ENCODE peak calls at places on chromosome 5, in five cellular contexts. One of them, this sample, is unnamed.

GRCh38 chr5:91171322-91171721 is 211.8 kb downstream of the ARRDC3 start:
- DNase-seq in mesendoderm: no peak
- DNase-seq in stimulated activated CD8-positive, alpha-beta memory T cell treated with anti-CD3 and anti-CD28 coated beads, Interleukin-4, amount 100 ng/mL, for 48 hours: no peak
- DNase-seq in K562: no peak
- DNase-seq in GM20000: no peak
- DNase-seq in this sample: no peak

GRCh38 chr5:142690641-142691040 is 4.8 kb upstream of the FGF1 start:
- DNase-seq in K562: no peak
- DNase-seq in stimulated activated CD8-positive, alpha-beta memory T cell treated with anti-CD3 and anti-CD28 coated beads, Interleukin-4, amount 100 ng/mL, for 48 hours: no peak
- DNase-seq in GM20000: no peak
- DNase-seq in mesendoderm: no peak
- DNase-seq in this sample: no peak

GRCh38 chr5:89471115-89471514 is 588.1 kb upstream of the MEF2C start:
- DNase-seq in mesendoderm: no peak
- DNase-seq in stimulated activated CD8-positive, alpha-beta memory T cell treated with anti-CD3 and anti-CD28 coated beads, Interleukin-4, amount 100 ng/mL, for 48 hours: no peak
- DNase-seq in GM20000: no peak
- DNase-seq in K562: no peak
- DNase-seq in this sample: no peak

GRCh38 chr5:89399553-89399952 is 516.6 kb upstream of the MEF2C start:
- DNase-seq in stimulated activated CD8-positive, alpha-beta memory T cell treated with anti-CD3 and anti-CD28 coated beads, Interleukin-4, amount 100 ng/mL, for 48 hours: no peak
- DNase-seq in GM20000: no peak
- DNase-seq in mesendoderm: no peak
- DNase-seq in K562: no peak
- DNase-seq in this sample: no peak

GRCh38 chr5:138843789-138844461 is 31.2 kb downstream of the LRRTM2 start:
- DNase-seq in stimulated activated CD8-positive, alpha-beta memory T cell treated with anti-CD3 and anti-CD28 coated beads, Interleukin-4, amount 100 ng/mL, for 48 hours: no peak
- DNase-seq in K562: no peak
- DNase-seq in GM20000: no peak
- DNase-seq in mesendoderm: no peak
- DNase-seq in this sample: no peak

GRCh38 chr5:118637947-118638670 is 350.2 kb downstream of the DTWD2 start:
- DNase-seq in stimulated activated CD8-positive, alpha-beta memory T cell treated with anti-CD3 and anti-CD28 coated beads, Interleukin-4, amount 100 ng/mL, for 48 hours: no peak
- DNase-seq in K562: no peak
- DNase-seq in GM20000: no peak
- DNase-seq in mesendoderm: no peak
- DNase-seq in this sample: no peak

GRCh38 chr5:71757590-71758543 is 38.8 kb downstream of the CARTPT start:
- DNase-seq in K562: peak
- DNase-seq in mesendoderm: peak
- DNase-seq in GM20000: peak
- DNase-seq in stimulated activated CD8-positive, alpha-beta memory T cell treated with anti-CD3 and anti-CD28 coated beads, Interleukin-4, amount 100 ng/mL, for 48 hours: peak
- DNase-seq in this sample: no peak

GRCh38 chr5:98330871-98331270 is 442.6 kb upstream of the RGMB start:
- DNase-seq in GM20000: no peak
- DNase-seq in stimulated activated CD8-positive, alpha-beta memory T cell treated with anti-CD3 and anti-CD28 coated beads, Interleukin-4, amount 100 ng/mL, for 48 hours: no peak
- DNase-seq in mesendoderm: no peak
- DNase-seq in K562: no peak
- DNase-seq in this sample: no peak

GRCh38 chr5:171835066-171835465 is 49.4 kb downstream of the SMIM23 start:
- DNase-seq in stimulated activated CD8-positive, alpha-beta memory T cell treated with anti-CD3 and anti-CD28 coated beads, Interleukin-4, amount 100 ng/mL, for 48 hours: no peak
- DNase-seq in mesendoderm: no peak
- DNase-seq in GM20000: no peak
- DNase-seq in K562: no peak
- DNase-seq in this sample: no peak

GRCh38 chr5:172758077-172758835 is 12.7 kb downstream of the DUSP1 start:
- DNase-seq in K562: peak
- DNase-seq in mesendoderm: peak
- DNase-seq in GM20000: no peak
- DNase-seq in stimulated activated CD8-positive, alpha-beta memory T cell treated with anti-CD3 and anti-CD28 coated beads, Interleukin-4, amount 100 ng/mL, for 48 hours: no peak
- DNase-seq in this sample: no peak

GRCh38 chr5:169970911-169971436 is 9.3 kb downstream of the INSYN2B start:
- DNase-seq in mesendoderm: peak
- DNase-seq in stimulated activated CD8-positive, alpha-beta memory T cell treated with anti-CD3 and anti-CD28 coated beads, Interleukin-4, amount 100 ng/mL, for 48 hours: no peak
- DNase-seq in K562: no peak
- DNase-seq in GM20000: no peak
- DNase-seq in this sample: no peak

GRCh38 chr5:133382661-133383579 is 229.4 kb downstream of the FSTL4 start:
- DNase-seq in stimulated activated CD8-positive, alpha-beta memory T cell treated with anti-CD3 and anti-CD28 coated beads, Interleukin-4, amount 100 ng/mL, for 48 hours: no peak
- DNase-seq in K562: no peak
- DNase-seq in mesendoderm: no peak
- DNase-seq in GM20000: no peak
- DNase-seq in this sample: no peak

GRCh38 chr5:171493646-171494393 is 74.4 kb downstream of the FGF18 start:
- DNase-seq in K562: no peak
- DNase-seq in GM20000: no peak
- DNase-seq in mesendoderm: no peak
- DNase-seq in stimulated activated CD8-positive, alpha-beta memory T cell treated with anti-CD3 and anti-CD28 coated beads, Interleukin-4, amount 100 ng/mL, for 48 hours: no peak
- DNase-seq in this sample: no peak

GRCh38 chr5:119360905-119361605 is 5.2 kb downstream of the TNFAIP8 start:
- DNase-seq in stimulated activated CD8-positive, alpha-beta memory T cell treated with anti-CD3 and anti-CD28 coated beads, Interleukin-4, amount 100 ng/mL, for 48 hours: no peak
- DNase-seq in mesendoderm: no peak
- DNase-seq in K562: no peak
- DNase-seq in GM20000: no peak
- DNase-seq in this sample: no peak

GRCh38 chr5:119028575-119028974 is 40.2 kb upstream of the DTWD2 start:
- DNase-seq in K562: no peak
- DNase-seq in stimulated activated CD8-positive, alpha-beta memory T cell treated with anti-CD3 and anti-CD28 coated beads, Interleukin-4, amount 100 ng/mL, for 48 hours: no peak
- DNase-seq in mesendoderm: no peak
- DNase-seq in GM20000: no peak
- DNase-seq in this sample: no peak

GRCh38 chr5:110839004-110839403 is 100.2 kb downstream of the SLC25A46 start:
- DNase-seq in K562: no peak
- DNase-seq in GM20000: no peak
- DNase-seq in mesendoderm: no peak
- DNase-seq in stimulated activated CD8-positive, alpha-beta memory T cell treated with anti-CD3 and anti-CD28 coated beads, Interleukin-4, amount 100 ng/mL, for 48 hours: no peak
- DNase-seq in this sample: no peak

GRCh38 chr5:106028314-106028713 is 1642.4 kb downstream of the EFNA5 start:
- DNase-seq in GM20000: no peak
- DNase-seq in K562: no peak
- DNase-seq in stimulated activated CD8-positive, alpha-beta memory T cell treated with anti-CD3 and anti-CD28 coated beads, Interleukin-4, amount 100 ng/mL, for 48 hours: no peak
- DNase-seq in mesendoderm: no peak
- DNase-seq in this sample: no peak

GRCh38 chr5:145776886-145777285 is 58.3 kb downstream of the PRELID2 start:
- DNase-seq in stimulated activated CD8-positive, alpha-beta memory T cell treated with anti-CD3 and anti-CD28 coated beads, Interleukin-4, amount 100 ng/mL, for 48 hours: no peak
- DNase-seq in GM20000: no peak
- DNase-seq in mesendoderm: no peak
- DNase-seq in K562: no peak
- DNase-seq in this sample: no peak

GRCh38 chr5:142792865-142793232 is 22.7 kb downstream of the ARHGAP26 start:
- DNase-seq in GM20000: no peak
- DNase-seq in stimulated activated CD8-positive, alpha-beta memory T cell treated with anti-CD3 and anti-CD28 coated beads, Interleukin-4, amount 100 ng/mL, for 48 hours: no peak
- DNase-seq in mesendoderm: no peak
- DNase-seq in K562: no peak
- DNase-seq in this sample: no peak

GRCh38 chr5:126777257-126777973 is 479 bp downstream of the LMNB1 start:
- DNase-seq in mesendoderm: peak
- DNase-seq in K562: peak
- DNase-seq in stimulated activated CD8-positive, alpha-beta memory T cell treated with anti-CD3 and anti-CD28 coated beads, Interleukin-4, amount 100 ng/mL, for 48 hours: peak
- DNase-seq in GM20000: peak
- DNase-seq in this sample: peak

GRCh38 chr5:168679515-168679920 is 100.3 kb upstream of the PANK3 start:
- DNase-seq in GM20000: peak
- DNase-seq in K562: peak
- DNase-seq in mesendoderm: peak
- DNase-seq in stimulated activated CD8-positive, alpha-beta memory T cell treated with anti-CD3 and anti-CD28 coated beads, Interleukin-4, amount 100 ng/mL, for 48 hours: peak
- DNase-seq in this sample: peak

GRCh38 chr5:176798094-176798876 is 12.1 kb upstream of the UNC5A start:
- DNase-seq in stimulated activated CD8-positive, alpha-beta memory T cell treated with anti-CD3 and anti-CD28 coated beads, Interleukin-4, amount 100 ng/mL, for 48 hours: no peak
- DNase-seq in mesendoderm: no peak
- DNase-seq in K562: no peak
- DNase-seq in GM20000: no peak
- DNase-seq in this sample: no peak

GRCh38 chr5:109922396-109922995 is 232.8 kb downstream of the MAN2A1 start:
- DNase-seq in mesendoderm: peak
- DNase-seq in K562: no peak
- DNase-seq in stimulated activated CD8-positive, alpha-beta memory T cell treated with anti-CD3 and anti-CD28 coated beads, Interleukin-4, amount 100 ng/mL, for 48 hours: no peak
- DNase-seq in GM20000: no peak
- DNase-seq in this sample: no peak

GRCh38 chr5:143543358-143544255 is 140.1 kb upstream of the NR3C1 start:
- DNase-seq in GM20000: no peak
- DNase-seq in K562: no peak
- DNase-seq in mesendoderm: peak
- DNase-seq in stimulated activated CD8-positive, alpha-beta memory T cell treated with anti-CD3 and anti-CD28 coated beads, Interleukin-4, amount 100 ng/mL, for 48 hours: no peak
- DNase-seq in this sample: no peak

GRCh38 chr5:138544171-138545134 is 1.4 kb upstream of the ETF1 start:
- DNase-seq in K562: peak
- DNase-seq in stimulated activated CD8-positive, alpha-beta memory T cell treated with anti-CD3 and anti-CD28 coated beads, Interleukin-4, amount 100 ng/mL, for 48 hours: peak
- DNase-seq in mesendoderm: peak
- DNase-seq in GM20000: no peak
- DNase-seq in this sample: no peak

GRCh38 chr5:134567651-134568338 is 42.3 kb downstream of the JADE2 start:
- DNase-seq in mesendoderm: no peak
- DNase-seq in GM20000: no peak
- DNase-seq in K562: no peak
- DNase-seq in stimulated activated CD8-positive, alpha-beta memory T cell treated with anti-CD3 and anti-CD28 coated beads, Interleukin-4, amount 100 ng/mL, for 48 hours: no peak
- DNase-seq in this sample: no peak

GRCh38 chr5:160213537-160213936 is 15.8 kb upstream of the FABP6 start:
- DNase-seq in mesendoderm: no peak
- DNase-seq in stimulated activated CD8-positive, alpha-beta memory T cell treated with anti-CD3 and anti-CD28 coated beads, Interleukin-4, amount 100 ng/mL, for 48 hours: no peak
- DNase-seq in GM20000: no peak
- DNase-seq in K562: peak
- DNase-seq in this sample: peak